ENCODE peak calls at places on chromosome X, in six cellular contexts. D is MM.1S, M is psoas muscle, P is PC-3, W is AG04450, C is spleen. S is an unnamed sample.

GRCh38 chrX:73683236-73683859 is 120.4 kb downstream of the CHIC1 start:
- DNase-seq in D (no peak), M (no peak), P (peak), W (no peak), C (no peak), S (no peak)

GRCh38 chrX:118528089-118528753 is 32.6 kb downstream of the DOCK11 start:
- DNase-seq in D (peak), M (no peak), P (no peak), W (no peak), C (peak), S (peak)

GRCh38 chrX:111349098-111349497 is 62.9 kb downstream of the DCX start:
- DNase-seq in D (no peak), M (no peak), P (no peak), W (no peak), C (no peak), S (no peak)

GRCh38 chrX:56763556-56764152 is 34.6 kb downstream of the NBDY start:
- DNase-seq in D (peak), M (peak), P (no peak), W (no peak), C (peak), S (no peak)

GRCh38 chrX:104902070-104902469 is 318.4 kb downstream of the TEX13A start:
- DNase-seq in D (no peak), M (no peak), P (no peak), W (no peak), C (no peak), S (no peak)

GRCh38 chrX:634306-634958 is 3.8 kb downstream of the SHOX start:
- DNase-seq in D (no peak), M (no peak), P (no peak), W (no peak), C (peak), S (no peak)

GRCh38 chrX:17692709-17693346 is 44.5 kb upstream of the SCML1 start:
- DNase-seq in D (no peak), M (no peak), P (peak), W (peak), C (no peak), S (no peak)

GRCh38 chrX:34873500-34874225 is 68.9 kb upstream of the FAM47B start:
- DNase-seq in D (no peak), M (no peak), P (peak), W (no peak), C (no peak), S (no peak)

GRCh38 chrX:111337067-111337466 is 66.8 kb upstream of the CAPN6 start:
- DNase-seq in D (no peak), M (no peak), P (no peak), W (no peak), C (no peak), S (no peak)

GRCh38 chrX:110228453-110228852 is 89.4 kb downstream of the AMMECR1 start:
- DNase-seq in D (no peak), M (no peak), P (no peak), W (no peak), C (no peak), S (no peak)

GRCh38 chrX:111200327-111200726 is 70.0 kb downstream of the CAPN6 start:
- DNase-seq in D (no peak), M (no peak), P (no peak), W (no peak), C (no peak), S (no peak)

GRCh38 chrX:71604141-71604540 is 14.2 kb downstream of the CXCR3 start:
- DNase-seq in D (no peak), M (no peak), P (peak), W (no peak), C (no peak), S (no peak)

GRCh38 chrX:140701480-140701879 is 8.1 kb upstream of the LINC00632 start:
- DNase-seq in D (peak), M (no peak), P (peak), W (no peak), C (no peak), S (no peak)

GRCh38 chrX:138925330-138925729 is 213.8 kb upstream of the FGF13 start:
- DNase-seq in D (no peak), M (peak), P (peak), W (peak), C (no peak), S (no peak)

GRCh38 chrX:106935175-106935574 is 15.0 kb downstream of the CLDN2 start:
- DNase-seq in D (no peak), M (no peak), P (no peak), W (no peak), C (no peak), S (no peak)

GRCh38 chrX:105114554-105115130 is 105.9 kb downstream of the TEX13A start:
- DNase-seq in D (no peak), M (no peak), P (peak), W (no peak), C (no peak), S (no peak)

GRCh38 chrX:23964177-23964576 is 56.4 kb downstream of the CXorf58 start:
- DNase-seq in D (no peak), M (no peak), P (no peak), W (no peak), C (no peak), S (no peak)

GRCh38 chrX:135327299-135327698 is 18.0 kb downstream of the ETDC start:
- DNase-seq in D (no peak), M (no peak), P (peak), W (peak), C (no peak), S (no peak)

GRCh38 chrX:144896323-144896722 is 351.0 kb upstream of the SPANXN1 start:
- DNase-seq in D (peak), M (no peak), P (peak), W (no peak), C (no peak), S (no peak)

DNA sequence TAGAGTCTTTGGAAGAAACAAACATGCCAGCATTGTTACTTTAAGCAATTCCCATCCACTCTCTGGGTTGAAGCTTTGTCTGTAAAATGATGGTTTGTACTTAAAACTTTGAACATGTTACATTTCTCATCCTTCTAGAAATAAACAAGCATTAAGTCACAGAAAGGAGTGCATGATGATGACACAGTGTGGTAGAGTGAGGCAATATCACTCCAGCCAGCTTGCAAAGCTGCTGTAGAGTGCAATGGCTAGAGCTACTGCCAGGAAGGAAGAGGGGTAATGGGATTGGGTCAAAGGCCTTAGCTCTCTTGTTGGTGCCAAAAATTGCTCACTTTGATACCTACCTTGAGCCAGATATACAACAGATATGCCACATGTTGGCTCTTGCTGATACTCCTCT is 12.3 kb upstream of the ENOX2 start:
- DNase-seq in D (no peak), M (no peak), P (no peak), W (no peak), C (no peak), S (no peak)
- H3K27ac ChIP-seq in D (no peak), M (no peak), P (no peak), W (no peak), C (no peak), S (no peak)

GRCh38 chrX:68892651-68893050 is 63.8 kb downstream of the EFNB1 start:
- DNase-seq in D (no peak), M (no peak), P (no peak), W (no peak), C (no peak), S (no peak)
- H3K27ac ChIP-seq in D (no peak), M (no peak), P (no peak), W (no peak), C (no peak), S (no peak)

DNA sequence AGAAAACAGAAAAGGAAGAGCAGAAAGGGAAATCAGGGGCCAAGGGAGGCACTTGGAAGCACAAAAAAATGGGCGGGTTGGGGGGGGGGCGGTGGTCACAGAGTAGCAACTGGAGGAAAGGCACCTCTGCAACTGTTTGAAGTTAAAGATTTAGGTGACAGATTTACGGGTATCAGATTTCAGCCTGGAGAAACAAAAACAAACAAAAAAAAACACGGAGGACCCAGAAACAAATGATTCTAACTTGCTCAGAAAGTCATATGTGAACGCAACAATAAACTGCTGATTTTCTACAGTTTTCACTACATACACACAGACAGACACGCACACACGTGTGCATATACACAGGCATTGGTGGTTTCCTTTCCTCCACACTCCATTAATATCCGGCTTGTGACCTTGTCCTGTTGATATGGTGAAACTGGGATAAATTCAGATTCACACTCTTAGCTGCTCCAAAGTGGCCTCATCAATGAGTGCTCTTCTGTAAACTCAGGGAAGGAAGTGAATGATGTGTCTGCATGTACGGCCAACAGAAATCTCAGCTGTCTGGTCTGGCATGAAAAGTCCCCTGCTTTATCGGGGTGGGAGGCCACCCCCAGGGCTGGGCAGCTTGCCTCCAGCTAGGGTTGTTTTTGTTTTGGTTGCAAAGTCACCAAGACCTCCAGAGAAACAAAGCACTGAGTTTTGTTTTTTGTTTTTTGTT is 54.3 kb downstream of the CHST7 start:
- DNase-seq in D (no peak), M (no peak), P (no peak), W (no peak), C (no peak), S (no peak)
- H3K27ac ChIP-seq in D (peak), M (no peak), P (no peak), W (no peak), C (peak), S (peak)

GRCh38 chrX:38819709-38820108 is 18.4 kb downstream of the MID1IP1 start:
- DNase-seq in D (no peak), M (no peak), P (no peak), W (no peak), C (no peak), S (no peak)

GRCh38 chrX:38820751-38821150 is 19.5 kb downstream of the MID1IP1 start:
- DNase-seq in D (no peak), M (no peak), P (peak), W (no peak), C (no peak), S (no peak)

GRCh38 chrX:38816158-38816557 is 14.9 kb downstream of the MID1IP1 start:
- DNase-seq in D (no peak), M (no peak), P (no peak), W (no peak), C (no peak), S (no peak)

GRCh38 chrX:38819163-38819562 is 17.9 kb downstream of the MID1IP1 start:
- DNase-seq in D (no peak), M (no peak), P (no peak), W (no peak), C (no peak), S (no peak)

GRCh38 chrX:38817004-38817703 is 15.9 kb downstream of the MID1IP1 start:
- DNase-seq in D (no peak), M (peak), P (peak), W (no peak), C (no peak), S (no peak)
- H3K27ac ChIP-seq in D (no peak), M (no peak), P (peak), W (peak), C (peak), S (no peak)

GRCh38 chrX:10506781-10507180 is 113.6 kb downstream of the MID1 start:
- DNase-seq in D (no peak), M (no peak), P (no peak), W (no peak), C (no peak), S (no peak)

GRCh38 chrX:10507181-10507580 is 113.2 kb downstream of the MID1 start:
- DNase-seq in D (no peak), M (no peak), P (peak), W (no peak), C (no peak), S (no peak)

GRCh38 chrX:10509397-10509796 is 111.0 kb downstream of the MID1 start:
- DNase-seq in D (no peak), M (no peak), P (no peak), W (no peak), C (no peak), S (no peak)

GRCh38 chrX:10508891-10509290 is 111.5 kb downstream of the MID1 start:
- DNase-seq in D (no peak), M (no peak), P (no peak), W (no peak), C (no peak), S (no peak)

GRCh38 chrX:10507876-10508275 is 112.5 kb downstream of the MID1 start:
- DNase-seq in D (no peak), M (no peak), P (no peak), W (no peak), C (no peak), S (no peak)
- H3K27ac ChIP-seq in D (no peak), M (no peak), P (no peak), W (no peak), C (no peak), S (no peak)

GRCh38 chrX:13432376-13432775 is 112.5 kb upstream of the ATXN3L start:
- DNase-seq in D (no peak), M (no peak), P (peak), W (peak), C (no peak), S (no peak)
- H3K27ac ChIP-seq in D (no peak), M (peak), P (peak), W (peak), C (no peak), S (no peak)

S was measured in GM12878.